ENCODE peak calls at places on chromosomes 7 and 10, in nine cellular contexts. One of them, this sample, is unnamed.

GRCh38 chr10:24722676-24723385 is 856 bp downstream of the ARHGAP21 start:
- DNase-seq in cortex of kidney: no peak
- DNase-seq in A172: no peak
- DNase-seq in NCI-H2081: no peak
- DNase-seq in H54: no peak
- DNase-seq in adipocyte: peak
- DNase-seq in PC-9: peak
- DNase-seq in colonic mucosa: peak
- DNase-seq in stimulated activated CD4-positive, alpha-beta T cell treated with anti-CD3 and anti-CD28 coated beads, Interleukin-4, amount 100 ng/mL, for 48 hours: no peak
- DNase-seq in this sample: peak

GRCh38 chr7:25759748-25760147 is 392.2 kb upstream of the NFE2L3 start:
- DNase-seq in cortex of kidney: no peak
- DNase-seq in A172: no peak
- DNase-seq in NCI-H2081: no peak
- DNase-seq in H54: no peak
- DNase-seq in adipocyte: no peak
- DNase-seq in PC-9: no peak
- DNase-seq in colonic mucosa: no peak
- DNase-seq in stimulated activated CD4-positive, alpha-beta T cell treated with anti-CD3 and anti-CD28 coated beads, Interleukin-4, amount 100 ng/mL, for 48 hours: no peak
- DNase-seq in this sample: no peak

GRCh38 chr10:88129013-88129412 is 265.6 kb downstream of the PTEN start:
- DNase-seq in cortex of kidney: no peak
- DNase-seq in A172: no peak
- DNase-seq in NCI-H2081: no peak
- DNase-seq in H54: no peak
- DNase-seq in adipocyte: no peak
- DNase-seq in PC-9: no peak
- DNase-seq in colonic mucosa: no peak
- DNase-seq in stimulated activated CD4-positive, alpha-beta T cell treated with anti-CD3 and anti-CD28 coated beads, Interleukin-4, amount 100 ng/mL, for 48 hours: no peak
- DNase-seq in this sample: no peak

GRCh38 chr10:133306941-133307379 is 1.7 kb downstream of the TUBGCP2 start:
- DNase-seq in cortex of kidney: no peak
- DNase-seq in A172: no peak
- DNase-seq in NCI-H2081: no peak
- DNase-seq in H54: no peak
- DNase-seq in adipocyte: no peak
- DNase-seq in PC-9: no peak
- DNase-seq in colonic mucosa: no peak
- DNase-seq in stimulated activated CD4-positive, alpha-beta T cell treated with anti-CD3 and anti-CD28 coated beads, Interleukin-4, amount 100 ng/mL, for 48 hours: no peak
- DNase-seq in this sample: no peak

GRCh38 chr7:71509381-71509780 is 377.4 kb downstream of the GALNT17 start:
- DNase-seq in cortex of kidney: no peak
- DNase-seq in A172: no peak
- DNase-seq in NCI-H2081: no peak
- DNase-seq in H54: no peak
- DNase-seq in adipocyte: no peak
- DNase-seq in PC-9: no peak
- DNase-seq in colonic mucosa: no peak
- DNase-seq in stimulated activated CD4-positive, alpha-beta T cell treated with anti-CD3 and anti-CD28 coated beads, Interleukin-4, amount 100 ng/mL, for 48 hours: no peak
- DNase-seq in this sample: no peak

GRCh38 chr7:91685544-91685943 is 195.0 kb downstream of the MTERF1 start:
- DNase-seq in cortex of kidney: no peak
- DNase-seq in A172: peak
- DNase-seq in NCI-H2081: no peak
- DNase-seq in H54: no peak
- DNase-seq in adipocyte: peak
- DNase-seq in PC-9: no peak
- DNase-seq in colonic mucosa: no peak
- DNase-seq in stimulated activated CD4-positive, alpha-beta T cell treated with anti-CD3 and anti-CD28 coated beads, Interleukin-4, amount 100 ng/mL, for 48 hours: no peak
- DNase-seq in this sample: no peak

GRCh38 chr7:122902751-122903495 is 16.7 kb upstream of the CADPS2 start:
- DNase-seq in cortex of kidney: no peak
- DNase-seq in A172: peak
- DNase-seq in NCI-H2081: no peak
- DNase-seq in H54: no peak
- DNase-seq in adipocyte: no peak
- DNase-seq in PC-9: no peak
- DNase-seq in colonic mucosa: no peak
- DNase-seq in stimulated activated CD4-positive, alpha-beta T cell treated with anti-CD3 and anti-CD28 coated beads, Interleukin-4, amount 100 ng/mL, for 48 hours: no peak
- DNase-seq in this sample: no peak

GRCh38 chr7:76512941-76513816 is 2.8 kb downstream of the UPK3B start:
- DNase-seq in cortex of kidney: no peak
- DNase-seq in A172: peak
- DNase-seq in NCI-H2081: no peak
- DNase-seq in H54: peak
- DNase-seq in adipocyte: peak
- DNase-seq in PC-9: no peak
- DNase-seq in colonic mucosa: peak
- DNase-seq in stimulated activated CD4-positive, alpha-beta T cell treated with anti-CD3 and anti-CD28 coated beads, Interleukin-4, amount 100 ng/mL, for 48 hours: no peak
- DNase-seq in this sample: no peak

GRCh38 chr7:22390512-22390911 is 33.6 kb upstream of the RAPGEF5 start:
- DNase-seq in cortex of kidney: no peak
- DNase-seq in A172: no peak
- DNase-seq in NCI-H2081: no peak
- DNase-seq in H54: no peak
- DNase-seq in adipocyte: no peak
- DNase-seq in PC-9: no peak
- DNase-seq in colonic mucosa: no peak
- DNase-seq in stimulated activated CD4-positive, alpha-beta T cell treated with anti-CD3 and anti-CD28 coated beads, Interleukin-4, amount 100 ng/mL, for 48 hours: no peak
- DNase-seq in this sample: no peak

GRCh38 chr7:94662548-94662947 is 6.6 kb upstream of the SGCE start:
- DNase-seq in cortex of kidney: no peak
- DNase-seq in A172: no peak
- DNase-seq in NCI-H2081: no peak
- DNase-seq in H54: no peak
- DNase-seq in adipocyte: no peak
- DNase-seq in PC-9: no peak
- DNase-seq in colonic mucosa: no peak
- DNase-seq in stimulated activated CD4-positive, alpha-beta T cell treated with anti-CD3 and anti-CD28 coated beads, Interleukin-4, amount 100 ng/mL, for 48 hours: no peak
- DNase-seq in this sample: no peak

This sample was measured in GM12891.